ENCODE peak calls at places on chromosomes 12 and 14, in five cellular contexts. P, M, I, O and C are unnamed samples.

GRCh38 chr12:19757317-19757877 is 318.1 kb downstream of the AEBP2 start:
- DNase-seq in O (no peak), M (no peak), P (peak), I (no peak), C (no peak)

GRCh38 chr12:48349471-48349870 is 1.2 kb downstream of the ZNF641 start:
- DNase-seq in I (peak), O (no peak), P (peak), M (peak), C (no peak)

GRCh38 chr12:120292661-120293531 is at the start of gene RNU4-1:
- DNase-seq in P (peak), I (peak), O (peak), M (peak), C (peak)

GRCh38 chr14:41167040-41167439 is 439.6 kb upstream of the LRFN5 start:
- DNase-seq in I (no peak), P (no peak), M (no peak), O (no peak), C (no peak)

GRCh38 chr14:23929822-23930294 is 23.7 kb upstream of the DHRS4 start:
- DNase-seq in P (peak), O (peak), M (peak), I (peak), C (peak)

GRCh38 chr12:132610051-132610759 is at the start of gene LRCOL1:
- DNase-seq in O (no peak), M (peak), P (peak), I (peak), C (no peak)

GRCh38 chr12:96404683-96405082 is 4.4 kb upstream of the CDK17 start:
- DNase-seq in I (no peak), M (no peak), P (peak), O (no peak), C (no peak)

GRCh38 chr12:20629414-20630156 is 65.5 kb upstream of the SLCO1C1 start:
- DNase-seq in I (peak), P (peak), M (no peak), O (no peak), C (no peak)

GRCh38 chr14:55609681-55610080 is 29.7 kb downstream of the KTN1 start:
- DNase-seq in P (peak), O (no peak), I (no peak), M (no peak), C (no peak)

GRCh38 chr14:64465856-64466554 is 706 bp downstream of the AKAP5 start:
- DNase-seq in P (peak), I (no peak), O (no peak), M (peak), C (no peak)

GRCh38 chr12:31947971-31948370 is 11.2 kb upstream of the RESF1 start:
- DNase-seq in I (no peak), P (no peak), M (no peak), O (no peak), C (no peak)

GRCh38 chr12:80175307-80175930 is 76.1 kb downstream of the OTOGL start:
- DNase-seq in M (no peak), O (no peak), I (no peak), P (no peak), C (no peak)

GRCh38 chr12:54631988-54632728 is 2.5 kb downstream of the LACRT start:
- DNase-seq in I (no peak), P (no peak), M (no peak), O (no peak), C (no peak)
- TF ChIP-seq CTCF in I (no peak), P (no peak), M (no peak), O (no peak), C (no peak)

GRCh38 chr12:68932701-68933563 is at the start of gene CPM:
- DNase-seq in I (peak), O (peak), M (peak), P (peak), C (peak)
- TF ChIP-seq CTCF in I (no peak), O (no peak), M (no peak), P (no peak), C (no peak)

GRCh38 chr12:53781218-53781801 is 29.5 kb upstream of the CISTR start:
- DNase-seq in P (no peak), M (no peak), O (no peak), I (no peak), C (no peak)

GRCh38 chr12:53777936-53778644 is 26.3 kb upstream of the CISTR start:
- DNase-seq in O (no peak), P (peak), I (no peak), M (no peak), C (no peak)

GRCh38 chr12:53777412-53777811 is 25.6 kb upstream of the CISTR start:
- DNase-seq in P (no peak), O (no peak), M (no peak), I (no peak), C (no peak)

GRCh38 chr12:53782093-53782703 is 30.4 kb upstream of the CISTR start:
- DNase-seq in I (no peak), O (no peak), P (no peak), M (no peak), C (no peak)

DNA sequence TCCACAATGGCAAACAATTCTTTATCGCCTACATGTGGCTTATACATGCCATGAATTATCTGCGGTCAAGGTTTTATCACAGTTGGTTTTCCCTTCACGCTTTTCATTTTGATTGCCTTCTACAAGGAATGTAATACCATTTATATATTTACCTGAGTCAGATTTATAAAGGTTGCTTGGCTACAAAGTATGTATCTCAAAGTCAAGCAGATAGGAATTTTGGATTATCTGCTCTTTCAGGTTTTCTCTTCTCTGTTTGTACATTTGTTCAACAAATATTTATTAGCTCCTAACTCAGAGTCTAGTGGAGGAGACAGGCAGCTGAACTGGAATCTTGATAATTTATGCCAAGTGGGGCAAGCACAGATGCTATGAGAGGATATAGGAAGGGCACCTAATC is 28.5 kb upstream of the CISTR start:
- DNase-seq in M (no peak), O (no peak), P (no peak), I (no peak), C (no peak)
- TF ChIP-seq CTCF in M (no peak), O (no peak), P (no peak), I (no peak), C (no peak)

DNA sequence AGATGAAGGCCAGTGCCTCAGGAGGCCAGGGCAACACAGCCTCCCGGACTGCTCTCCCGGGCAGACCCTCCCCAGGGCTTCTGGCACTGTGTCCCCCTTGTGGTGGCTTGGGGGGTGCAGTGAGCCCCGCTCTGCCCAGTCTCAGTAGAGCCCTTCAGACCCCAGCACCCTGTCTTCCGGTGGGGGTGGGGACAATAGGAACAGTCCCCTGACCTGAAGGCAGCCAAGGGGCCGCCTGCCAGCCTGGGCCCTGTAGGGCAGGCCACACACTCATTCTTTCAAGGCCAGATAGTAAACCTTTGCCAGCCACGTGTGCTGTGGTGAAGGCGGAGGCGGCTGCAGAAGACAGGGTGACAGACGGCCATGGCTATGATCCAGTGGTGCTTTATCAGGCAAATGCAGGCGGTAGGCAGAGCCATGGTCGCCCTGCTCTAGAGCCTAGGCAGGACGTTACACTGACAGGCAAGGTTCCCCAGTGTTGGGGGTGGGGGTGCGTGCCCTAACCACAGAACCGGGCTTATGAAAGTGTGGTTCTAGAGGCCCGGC is 15.0 kb downstream of the ZFYVE21 start:
- DNase-seq in M (peak), I (peak), P (no peak), O (no peak), C (no peak)
- TF ChIP-seq CTCF in M (no peak), I (peak), P (peak), O (no peak), C (no peak)

GRCh38 chr12:82426586-82426985 is 68.3 kb downstream of the METTL25 start:
- DNase-seq in I (no peak), P (no peak), O (no peak), M (no peak), C (no peak)
- TF ChIP-seq CTCF in I (no peak), P (no peak), O (no peak), M (no peak), C (no peak)